ENCODE peak calls at places on chromosomes 6 and 20, in seven cellular contexts. O is fibroblast of the aortic adventitia; H is GM23248; G is fibroblast of lung; A is HuH-7.5; I is kidney; S is stimulated activated CD8-positive, alpha-beta memory T cell treated with anti-CD3 and anti-CD28 coated beads, Interleukin-7, amount 100 ng/mL, for 1 hour. U is an unnamed sample.
A peak's percentile ranks its signal among the peaks of the same experiment; 100 is the strongest.

GRCh38 chr6:88512951-88513350 is 346.8 kb upstream of the CNR1 start:
- DNase-seq in O (no peak), H (no peak), G (no peak), A (no peak), I (no peak), S (no peak), U (no peak)

GRCh38 chr6:25404693-25405169 is 125.6 kb downstream of the CARMIL1 start:
- DNase-seq in O (no peak), H (peak; percentile 10), G (no peak), A (no peak), I (no peak), S (no peak), U (no peak)

GRCh38 chr6:154974485-154975149 is 20.5 kb upstream of the TIAM2 start:
- DNase-seq in O (no peak), H (no peak), G (no peak), A (no peak), I (no peak), S (no peak), U (no peak)

GRCh38 chr6:73803562-73804221 is 107.7 kb downstream of the CD109 start:
- DNase-seq in O (peak; percentile 96), H (peak; percentile 92), G (peak; percentile 93), A (peak; percentile 25), I (no peak), S (no peak), U (peak; percentile 36)

GRCh38 chr6:36035240-36035639 is 7.6 kb downstream of the MAPK14 start:
- DNase-seq in O (peak; percentile 28), H (no peak), G (peak; percentile 79), A (no peak), I (no peak), S (no peak), U (no peak)

GRCh38 chr20:3759884-3760283 is 7.7 kb downstream of the ADISSP start:
- DNase-seq in O (no peak), H (no peak), G (no peak), A (no peak), I (no peak), S (no peak), U (no peak)

GRCh38 chr6:37511910-37512399 is 12.3 kb upstream of the CCDC167 start:
- DNase-seq in O (no peak), H (no peak), G (no peak), A (no peak), I (no peak), S (no peak), U (no peak)

GRCh38 chr6:13362432-13362831 is 34.1 kb upstream of the TBC1D7 start:
- DNase-seq in O (peak; percentile 84), H (no peak), G (peak; percentile 18), A (no peak), I (no peak), S (no peak), U (no peak)

GRCh38 chr20:34536798-34537394 is 20.7 kb downstream of the DYNLRB1 start:
- DNase-seq in O (no peak), H (peak; percentile 67), G (peak; percentile 25), A (no peak), I (no peak), S (no peak), U (peak; percentile 92)